ENCODE peak calls at places on chromosomes 3 and 15, in seven cellular contexts. S, M, D, C, O, B and Y are unnamed samples.

GRCh38 chr3:195021674-195022073 is 249.3 kb downstream of the XXYLT1 start:
- DNase-seq in S (no peak), M (no peak), D (no peak), C (no peak), O (no peak), B (no peak), Y (peak)

GRCh38 chr3:46383211-46383945 is 12.6 kb downstream of the CCR5 start:
- DNase-seq in S (no peak), M (no peak), D (no peak), C (no peak), O (no peak), B (no peak), Y (no peak)

GRCh38 chr3:186035277-186035676 is 73.6 kb downstream of the ETV5 start:
- DNase-seq in S (peak), M (no peak), D (no peak), C (peak), O (no peak), B (no peak), Y (no peak)

GRCh38 chr15:68418611-68419161 is 13.3 kb downstream of the ITGA11 start:
- DNase-seq in S (peak), M (peak), D (no peak), C (no peak), O (no peak), B (peak), Y (no peak)

GRCh38 chr3:45240292-45240691 is 14.2 kb upstream of the TMEM158 start:
- DNase-seq in S (no peak), M (no peak), D (no peak), C (no peak), O (no peak), B (no peak), Y (no peak)

GRCh38 chr15:33358303-33358702 is 47.5 kb downstream of the RYR3 start:
- DNase-seq in S (no peak), M (no peak), D (no peak), C (no peak), O (no peak), B (no peak), Y (no peak)

GRCh38 chr3:125078961-125079674 is 23.3 kb upstream of the HEG1 start:
- DNase-seq in S (no peak), M (no peak), D (no peak), C (no peak), O (no peak), B (no peak), Y (no peak)

GRCh38 chr3:9180764-9181117 is 68.7 kb downstream of the SRGAP3 start:
- DNase-seq in S (no peak), M (no peak), D (no peak), C (no peak), O (no peak), B (no peak), Y (no peak)

GRCh38 chr3:153162513-153163348 is 705 bp downstream of the RAP2B start:
- DNase-seq in S (peak), M (peak), D (peak), C (no peak), O (peak), B (no peak), Y (peak)

GRCh38 chr15:37045859-37046318 is 54.5 kb downstream of the MEIS2 start:
- DNase-seq in S (peak), M (peak), D (no peak), C (no peak), O (peak), B (peak), Y (peak)

GRCh38 chr3:154148541-154148940 is 27.4 kb downstream of the ARHGEF26 start:
- DNase-seq in S (peak), M (no peak), D (no peak), C (no peak), O (no peak), B (no peak), Y (no peak)

GRCh38 chr15:61556037-61556648 is 327.0 kb upstream of the RORA start:
- DNase-seq in S (peak), M (no peak), D (no peak), C (no peak), O (no peak), B (peak), Y (no peak)

GRCh38 chr3:86175593-86175992 is 815.4 kb downstream of the VGLL3 start:
- DNase-seq in S (no peak), M (peak), D (no peak), C (no peak), O (no peak), B (no peak), Y (no peak)

GRCh38 chr15:82298520-82298919 is 35.9 kb downstream of the SAXO2 start:
- DNase-seq in S (peak), M (no peak), D (peak), C (no peak), O (no peak), B (no peak), Y (no peak)

GRCh38 chr3:176090727-176091126 is 1106.6 kb downstream of the TBL1XR1 start:
- DNase-seq in S (no peak), M (no peak), D (no peak), C (no peak), O (no peak), B (no peak), Y (no peak)

GRCh38 chr3:34178415-34178814 is 380.0 kb downstream of the PDCD6IP start:
- DNase-seq in S (no peak), M (no peak), D (no peak), C (no peak), O (no peak), B (peak), Y (no peak)

GRCh38 chr3:182567666-182568065 is 225.6 kb upstream of the ATP11B start:
- DNase-seq in S (peak), M (peak), D (no peak), C (no peak), O (no peak), B (no peak), Y (no peak)

GRCh38 chr15:59892995-59893394 is 111.1 kb upstream of the FOXB1 start:
- DNase-seq in S (peak), M (peak), D (no peak), C (no peak), O (peak), B (peak), Y (peak)

GRCh38 chr3:106305882-106306445 is 437.2 kb upstream of the CBLB start:
- DNase-seq in S (no peak), M (no peak), D (no peak), C (no peak), O (no peak), B (no peak), Y (no peak)

GRCh38 chr3:67691926-67692325 is 37.5 kb upstream of the SUCLG2 start:
- DNase-seq in S (no peak), M (no peak), D (no peak), C (no peak), O (no peak), B (no peak), Y (no peak)

GRCh38 chr15:78685925-78686324 is 44.9 kb upstream of the CHRNB4 start:
- DNase-seq in S (no peak), M (no peak), D (no peak), C (no peak), O (no peak), B (no peak), Y (no peak)

GRCh38 chr3:50580683-50581458 is 11.5 kb downstream of the HEMK1 start:
- DNase-seq in S (no peak), M (no peak), D (no peak), C (no peak), O (no peak), B (no peak), Y (no peak)

GRCh38 chr3:103077910-103078309 is 643.1 kb downstream of the ZPLD1 start:
- DNase-seq in S (no peak), M (no peak), D (no peak), C (no peak), O (no peak), B (no peak), Y (no peak)

GRCh38 chr3:150404023-150404422 is 4.1 kb upstream of the TSC22D2 start:
- DNase-seq in S (no peak), M (no peak), D (no peak), C (no peak), O (no peak), B (no peak), Y (no peak)

GRCh38 chr3:40779039-40779438 is 254.3 kb downstream of the ZNF621 start:
- DNase-seq in S (no peak), M (no peak), D (no peak), C (no peak), O (no peak), B (no peak), Y (no peak)

GRCh38 chr15:42723068-42723467 is 13.9 kb downstream of the CDAN1 start:
- DNase-seq in S (peak), M (no peak), D (no peak), C (no peak), O (no peak), B (no peak), Y (no peak)

GRCh38 chr3:66755924-66756323 is 242.2 kb upstream of the KBTBD8 start:
- DNase-seq in S (no peak), M (no peak), D (no peak), C (no peak), O (no peak), B (no peak), Y (no peak)

GRCh38 chr3:73291541-73291940 is 230.1 kb downstream of the EBLN2 start:
- DNase-seq in S (no peak), M (no peak), D (no peak), C (no peak), O (no peak), B (no peak), Y (no peak)

GRCh38 chr15:69574506-69574905 is 121.9 kb downstream of the RPLP1 start:
- DNase-seq in S (no peak), M (no peak), D (no peak), C (no peak), O (no peak), B (no peak), Y (no peak)

GRCh38 chr15:65285291-65286068 is 1.2 kb downstream of the PARP16 start:
- DNase-seq in S (no peak), M (no peak), D (no peak), C (no peak), O (no peak), B (peak), Y (no peak)

GRCh38 chr15:98177950-98178848 is 217.7 kb downstream of the ARRDC4 start:
- DNase-seq in S (peak), M (peak), D (no peak), C (peak), O (peak), B (peak), Y (peak)

GRCh38 chr3:5498981-5499380 is 311.5 kb downstream of the EDEM1 start:
- DNase-seq in S (no peak), M (no peak), D (no peak), C (no peak), O (no peak), B (no peak), Y (no peak)

GRCh38 chr15:74461847-74462511 is 1.0 kb upstream of the UBL7 start:
- DNase-seq in S (no peak), M (no peak), D (no peak), C (no peak), O (no peak), B (no peak), Y (no peak)

GRCh38 chr15:77784361-77785292 is 151.9 kb upstream of the LINGO1 start:
- DNase-seq in S (peak), M (peak), D (no peak), C (no peak), O (peak), B (peak), Y (no peak)

DNA sequence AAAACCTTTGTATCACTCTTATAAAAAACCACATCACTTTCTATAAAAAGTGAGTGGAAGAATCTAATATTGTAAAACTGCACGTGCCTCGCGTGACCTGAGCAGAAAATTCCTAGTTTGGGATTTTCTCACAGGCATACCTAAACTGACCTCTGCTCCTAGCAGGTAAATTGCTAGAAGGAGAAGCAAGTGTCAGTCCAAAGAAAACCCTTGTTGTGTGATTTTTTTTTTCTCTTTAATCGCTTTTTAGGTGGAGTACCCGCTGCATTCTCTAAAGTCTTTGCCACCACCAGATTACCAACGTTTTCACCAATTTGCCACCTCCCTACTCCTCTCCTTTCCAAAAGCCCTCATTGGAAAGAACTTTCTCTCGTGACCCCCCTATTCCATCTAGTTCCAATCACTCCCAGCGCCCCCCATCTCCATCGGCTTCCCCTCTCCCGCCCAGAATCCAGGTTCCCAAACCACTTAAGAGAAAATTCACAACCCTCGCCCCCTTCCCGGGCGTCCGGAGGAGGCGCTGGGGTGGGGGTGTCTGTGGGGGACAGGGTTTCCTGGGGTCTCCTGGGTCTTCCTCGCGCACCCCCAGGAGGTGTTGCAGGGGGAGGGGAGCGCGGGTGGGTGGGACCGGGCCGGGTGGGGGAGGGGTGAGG is 401 bp upstream of the UBE2E1 start:
- DNase-seq in S (no peak), M (no peak), D (no peak), C (no peak), O (no peak), B (no peak), Y (no peak)
- TF ChIP-seq CTCF in S (peak), M (peak), D (no peak), C (no peak), O (no peak), B (peak), Y (no peak)

DNA sequence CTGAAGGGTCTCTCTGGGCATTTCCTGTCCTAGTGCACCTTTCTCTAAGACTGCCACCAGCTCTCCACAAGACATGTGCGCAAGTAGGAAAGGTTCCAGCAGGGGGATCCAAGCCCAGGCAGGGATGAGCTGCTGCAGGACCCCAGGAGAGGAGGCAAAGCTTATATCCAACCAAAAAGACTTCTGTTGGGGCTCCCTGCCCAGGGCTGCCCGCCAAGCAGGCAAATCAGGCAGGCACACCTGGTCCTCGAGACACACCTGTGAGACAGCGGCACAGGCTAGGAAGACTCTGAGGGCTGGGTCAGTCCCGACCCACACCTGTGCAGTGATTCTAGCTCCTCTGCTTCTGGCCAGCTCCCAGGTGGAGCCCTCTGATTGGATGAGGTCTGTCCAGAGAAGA is 80.6 kb downstream of the MYLK start:
- DNase-seq in S (no peak), M (no peak), D (no peak), C (no peak), O (no peak), B (no peak), Y (no peak)
- TF ChIP-seq CTCF in S (no peak), M (no peak), D (no peak), C (no peak), O (no peak), B (no peak), Y (no peak)

DNA sequence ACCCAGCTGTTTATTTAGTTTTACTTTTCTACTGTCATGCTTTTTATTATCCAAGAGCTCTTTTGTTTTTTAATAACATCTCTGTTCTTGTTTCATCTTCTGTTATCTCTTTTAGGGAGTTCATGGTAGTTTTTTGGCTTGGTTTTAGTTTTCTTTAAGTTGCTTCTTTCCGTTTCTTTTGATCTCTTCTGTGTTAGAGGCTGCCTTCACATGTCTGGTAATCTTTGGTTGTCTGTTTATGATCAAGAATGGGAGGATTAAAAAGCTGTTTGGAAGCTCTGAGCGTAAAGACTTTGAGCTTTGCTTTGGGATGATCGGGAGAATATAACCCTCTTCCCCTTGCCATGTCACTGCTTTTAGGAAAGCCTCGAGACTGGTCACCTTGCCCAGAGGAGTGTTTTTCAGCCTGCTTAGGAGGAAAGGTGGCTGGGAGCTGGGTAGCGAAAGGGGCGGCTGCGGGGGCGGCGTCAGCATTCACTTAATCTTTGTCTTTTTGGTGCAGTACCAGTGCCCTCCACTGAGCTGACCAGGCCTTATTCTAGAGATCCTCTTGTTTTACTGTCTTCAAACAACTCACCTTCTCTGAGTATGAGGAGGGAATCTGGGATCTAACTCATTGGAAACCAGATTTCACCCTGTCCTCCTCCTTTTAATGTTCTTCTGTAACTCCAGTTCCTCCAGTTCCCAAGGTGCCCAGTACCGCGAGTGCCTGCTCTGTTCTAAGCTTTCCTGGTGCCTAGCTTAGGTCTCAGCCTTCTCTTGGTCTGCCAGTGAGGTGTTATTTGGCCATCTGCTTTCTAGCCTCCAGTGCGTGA is 15.5 kb downstream of the TATDN2 start:
- DNase-seq in S (peak), M (peak), D (peak), C (no peak), O (peak), B (peak), Y (peak)
- TF ChIP-seq CTCF in S (peak), M (peak), D (peak), C (peak), O (peak), B (peak), Y (no peak)

GRCh38 chr15:70635895-70636294 is 127.5 kb downstream of the UACA start:
- DNase-seq in S (no peak), M (no peak), D (no peak), C (no peak), O (no peak), B (no peak), Y (no peak)

GRCh38 chr15:70632079-70632850 is 131.1 kb downstream of the UACA start:
- DNase-seq in S (no peak), M (peak), D (no peak), C (no peak), O (no peak), B (no peak), Y (no peak)

GRCh38 chr15:70633394-70633793 is 130.0 kb downstream of the UACA start:
- DNase-seq in S (no peak), M (peak), D (no peak), C (no peak), O (no peak), B (no peak), Y (peak)

GRCh38 chr15:70632981-70633380 is 130.4 kb downstream of the UACA start:
- DNase-seq in S (no peak), M (no peak), D (no peak), C (no peak), O (no peak), B (no peak), Y (peak)

GRCh38 chr15:70636540-70637165 is 126.7 kb downstream of the UACA start:
- DNase-seq in S (no peak), M (peak), D (no peak), C (peak), O (peak), B (no peak), Y (peak)
- TF ChIP-seq CTCF in S (peak), M (peak), D (no peak), C (no peak), O (no peak), B (peak), Y (peak)

DNA sequence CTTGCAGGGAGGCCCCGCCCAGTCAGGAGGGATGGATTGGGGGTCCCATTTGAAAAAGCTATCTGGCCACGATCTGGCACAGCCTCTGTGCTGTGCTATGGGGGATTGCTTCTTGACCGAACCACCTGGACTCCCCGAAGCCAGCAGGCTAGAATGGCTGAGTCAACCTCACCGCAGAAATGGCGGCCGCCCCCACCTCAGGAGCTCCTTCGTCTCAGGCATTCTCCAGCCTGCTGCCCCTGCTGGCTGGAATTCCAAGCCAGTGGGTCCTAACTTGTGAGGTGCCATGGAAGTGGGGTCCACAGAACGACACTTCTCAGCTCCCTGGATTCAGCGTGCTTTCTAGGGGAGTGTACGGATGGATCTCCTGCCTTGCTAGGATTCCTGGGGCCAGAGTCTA is 180.5 kb upstream of the TRIM42 start:
- DNase-seq in S (no peak), M (no peak), D (no peak), C (no peak), O (no peak), B (no peak), Y (no peak)
- TF ChIP-seq CTCF in S (no peak), M (no peak), D (no peak), C (no peak), O (no peak), B (no peak), Y (no peak)